ENCODE peak calls at places on chromosomes 13 and 19, in ten cellular contexts. M is tibial nerve; L is psoas muscle; A is T-cell; U is RPMI7951; N is stimulated activated CD4-positive, alpha-beta T cell treated with anti-CD3 and anti-CD28 coated beads, Interleukin-1b, Interleukin-23, amount 100 ng/mL, for 1 hour; H is C1 segment of cervical spinal cord; W is central memory CD8-positive, alpha-beta T cell; F is nucleus accumbens; Y is mucosa of descending colon. X is an unnamed sample.
A peak's percentile ranks its signal among the peaks of the same experiment; 100 is the strongest.

GRCh38 chr19:41999071-41999877 is 5.2 kb upstream of the ATP1A3 start:
- DNase-seq in A (no peak), N (no peak), W (no peak), M (no peak), L (no peak), H (no peak), F (no peak), U (no peak), Y (peak; percentile 15), X (peak; percentile 87)

GRCh38 chr19:48835734-48836088 is 580 bp downstream of the HSD17B14 start:
- DNase-seq in A (peak; percentile 92), F (peak; percentile 84), M (peak; percentile 99), W (peak; percentile 96), U (peak; percentile 81), N (peak; percentile 87), L (peak; percentile 97), Y (peak; percentile 91), H (peak; percentile 79), X (peak; percentile 94)

GRCh38 chr19:18456974-18457373 is 19.0 kb upstream of the ISYNA1 start:
- DNase-seq in M (peak; percentile 65), H (no peak), L (peak; percentile 88), N (no peak), F (no peak), W (no peak), U (no peak), A (no peak), Y (peak; percentile 56), X (peak; percentile 88)

GRCh38 chr13:23462815-23463559 is 29.5 kb upstream of the SACS start:
- DNase-seq in F (no peak), L (no peak), Y (no peak), M (no peak), H (no peak), U (peak; percentile 39), A (no peak), W (no peak), N (no peak), X (peak; percentile 79)

GRCh38 chr13:47484564-47484963 is 516.5 kb downstream of the SUCLA2 start:
- DNase-seq in H (no peak), A (no peak), M (no peak), N (no peak), Y (no peak), L (no peak), U (peak; percentile 76), W (no peak), F (no peak), X (no peak)

GRCh38 chr13:102856603-102857002 is 10.8 kb downstream of the ERCC5 start:
- DNase-seq in U (peak; percentile 69), M (no peak), W (no peak), Y (no peak), F (no peak), A (no peak), N (no peak), H (no peak), L (peak; percentile 77), X (no peak)

GRCh38 chr19:47447470-47448359 is 24.0 kb downstream of the SLC8A2 start:
- DNase-seq in U (peak; percentile 56), H (peak; percentile 33), M (no peak), A (peak; percentile 51), W (no peak), N (no peak), L (peak; percentile 76), F (no peak), Y (peak; percentile 63), X (peak; percentile 87)

GRCh38 chr19:55711719-55712118 is 26.5 kb downstream of the NLRP9 start:
- DNase-seq in F (no peak), A (no peak), N (no peak), H (no peak), M (no peak), U (no peak), L (no peak), Y (no peak), W (no peak), X (no peak)

GRCh38 chr19:2483084-2483483 is 7.2 kb downstream of the GADD45B start:
- DNase-seq in Y (no peak), A (no peak), M (no peak), U (no peak), F (no peak), N (no peak), W (no peak), H (no peak), L (no peak), X (peak; percentile 52)

GRCh38 chr13:113126265-113127150 is 3.9 kb downstream of the F10 start:
- DNase-seq in L (no peak), M (no peak), N (no peak), W (no peak), Y (no peak), A (no peak), U (no peak), F (no peak), H (no peak), X (peak; percentile 76)

GRCh38 chr19:42658148-42658547 is 63.4 kb upstream of the CEACAM8 start:
- DNase-seq in L (no peak), Y (no peak), M (no peak), U (no peak), N (no peak), F (no peak), A (no peak), H (no peak), W (no peak), X (no peak)

GRCh38 chr19:6767357-6768235 is at the start of gene SH2D3A:
- DNase-seq in U (peak; percentile 15), Y (peak; percentile 98), N (peak; percentile 94), F (no peak), A (peak; percentile 95), L (peak; percentile 74), H (no peak), W (peak; percentile 91), M (no peak), X (peak; percentile 57)

GRCh38 chr19:478236-478888 is 17.5 kb upstream of the SHC2 start:
- DNase-seq in M (no peak), A (no peak), U (no peak), W (no peak), L (peak; percentile 42), F (no peak), Y (no peak), N (no peak), H (no peak), X (no peak)

GRCh38 chr13:24208314-24208713 is 47.8 kb downstream of the SPATA13 start:
- DNase-seq in H (peak; percentile 27), M (peak; percentile 19), F (peak; percentile 40), A (no peak), N (no peak), Y (no peak), W (no peak), U (peak; percentile 85), L (no peak), X (peak; percentile 79)

GRCh38 chr19:46678110-46678732 is 17.2 kb upstream of the DACT3 start:
- DNase-seq in Y (peak; percentile 61), L (peak; percentile 55), W (no peak), A (peak; percentile 69), N (no peak), F (no peak), U (no peak), M (no peak), H (no peak), X (no peak)

GRCh38 chr19:2049741-2050348 is 1.2 kb downstream of the MKNK2 start:
- DNase-seq in L (peak; percentile 93), H (peak; percentile 34), N (no peak), A (peak; percentile 67), U (peak; percentile 74), W (no peak), M (peak; percentile 81), Y (peak; percentile 92), F (peak; percentile 68), X (peak; percentile 97)

GRCh38 chr13:29954082-29955043 is 103.9 kb upstream of the UBL3 start:
- DNase-seq in F (no peak), L (no peak), M (no peak), U (no peak), A (peak; percentile 65), N (no peak), H (no peak), Y (no peak), W (no peak), X (no peak)

GRCh38 chr13:107301724-107302374 is 733.9 kb upstream of the ARGLU1 start:
- DNase-seq in M (no peak), Y (no peak), U (peak; percentile 1), N (no peak), A (no peak), W (no peak), H (no peak), L (no peak), F (no peak), X (no peak)

GRCh38 chr19:4911786-4912672 is 2.7 kb downstream of the UHRF1 start:
- DNase-seq in U (peak; percentile 99), H (peak; percentile 52), F (no peak), N (no peak), A (peak; percentile 79), W (peak; percentile 49), L (peak; percentile 75), Y (peak; percentile 77), M (peak; percentile 71), X (peak; percentile 100)

GRCh38 chr19:42440357-42441046 is 2.2 kb downstream of the CXCL17 start:
- DNase-seq in A (peak; percentile 79), M (peak; percentile 68), F (no peak), H (peak; percentile 19), N (peak; percentile 66), U (peak; percentile 61), W (peak; percentile 79), L (peak; percentile 85), Y (peak; percentile 81), X (peak; percentile 86)

GRCh38 chr19:55141696-55142095 is 7.3 kb downstream of the TNNT1 start:
- DNase-seq in H (no peak), Y (no peak), A (no peak), M (no peak), L (no peak), W (no peak), F (no peak), N (no peak), U (no peak), X (no peak)